ENCODE peak calls at places on chromosomes 1 and 21, in five cellular contexts. M, U, J, V and B are unnamed samples.

GRCh38 chr1:154342836-154343472 is 17.6 kb downstream of the ATP8B2 start:
- DNase-seq in M (peak), V (no peak), J (no peak), U (no peak), B (no peak)

GRCh38 chr1:226355016-226355415 is 46.1 kb upstream of the LIN9 start:
- DNase-seq in M (no peak), V (no peak), U (no peak), J (no peak), B (no peak)

GRCh38 chr1:225476538-225476988 is 48.7 kb upstream of the LBR start:
- DNase-seq in V (no peak), J (peak), M (no peak), U (no peak), B (no peak)

GRCh38 chr1:71509051-71509595 is 428.3 kb upstream of the ZRANB2 start:
- DNase-seq in J (no peak), V (no peak), M (no peak), U (no peak), B (no peak)

GRCh38 chr1:173392895-173393654 is 84.1 kb upstream of the PRDX6 start:
- DNase-seq in V (no peak), J (no peak), U (no peak), M (no peak), B (peak)

GRCh38 chr1:933603-933940 is 9.8 kb downstream of the SAMD11 start:
- DNase-seq in J (no peak), U (no peak), M (no peak), V (no peak), B (peak)

GRCh38 chr1:29057700-29058099 is 66.0 kb downstream of the TMEM200B start:
- DNase-seq in U (no peak), J (no peak), M (no peak), V (no peak), B (no peak)

GRCh38 chr21:30104246-30104645 is 62.4 kb downstream of the CLDN17 start:
- DNase-seq in V (no peak), M (no peak), U (no peak), J (no peak), B (peak)

GRCh38 chr1:192826791-192827477 is 18.1 kb downstream of the RGS2 start:
- DNase-seq in M (no peak), V (no peak), J (no peak), U (no peak), B (no peak)

GRCh38 chr1:54384921-54385726 is 21.1 kb downstream of the SSBP3 start:
- DNase-seq in V (no peak), J (no peak), U (no peak), M (no peak), B (no peak)

GRCh38 chr1:246760426-246761347 is 36.5 kb downstream of the SCCPDH start:
- DNase-seq in V (no peak), U (no peak), J (no peak), M (no peak), B (no peak)

GRCh38 chr1:206117151-206117948 is at the start of gene AVPR1B:
- DNase-seq in M (no peak), J (no peak), V (peak), U (peak), B (peak)

GRCh38 chr1:234062166-234062565 is 157.7 kb downstream of the SLC35F3 start:
- DNase-seq in J (no peak), U (no peak), M (no peak), V (no peak), B (no peak)

GRCh38 chr1:206739411-206740076 is 31.0 kb upstream of the IL19 start:
- DNase-seq in J (no peak), M (no peak), V (no peak), U (no peak), B (peak)